ENCODE peak calls at places on chromosomes 11 and 22, in six cellular contexts. One of them, this sample, is unnamed.

GRCh38 chr22:21855715-21856114 is 11.7 kb downstream of the MAPK1 start:
- DNase-seq in Daoy: no peak
- DNase-seq in stimulated activated CD4-positive, alpha-beta T cell treated with anti-CD3 and anti-CD28 coated beads, Interleukin-1b, Interleukin-23, amount 100 ng/mL, for 24 hours: no peak
- DNase-seq in dermis blood vessel endothelial cell: no peak
- DNase-seq in ovary: no peak
- DNase-seq in stimulated activated CD8-positive, alpha-beta memory T cell treated with anti-CD3 and anti-CD28 coated beads, Interleukin-12 subunit alpha, Interleukin-12 subunit beta, amount 100 ng/mL, for 1 hour: no peak
- DNase-seq in this sample: no peak

GRCh38 chr11:12963789-12964536 is 45.2 kb upstream of the RASSF10 start:
- DNase-seq in Daoy: peak
- DNase-seq in stimulated activated CD4-positive, alpha-beta T cell treated with anti-CD3 and anti-CD28 coated beads, Interleukin-1b, Interleukin-23, amount 100 ng/mL, for 24 hours: peak
- DNase-seq in dermis blood vessel endothelial cell: peak
- DNase-seq in ovary: peak
- DNase-seq in stimulated activated CD8-positive, alpha-beta memory T cell treated with anti-CD3 and anti-CD28 coated beads, Interleukin-12 subunit alpha, Interleukin-12 subunit beta, amount 100 ng/mL, for 1 hour: peak
- DNase-seq in this sample: peak

GRCh38 chr11:29318134-29318845 is 698.5 kb downstream of the KCNA4 start:
- DNase-seq in Daoy: peak
- DNase-seq in stimulated activated CD4-positive, alpha-beta T cell treated with anti-CD3 and anti-CD28 coated beads, Interleukin-1b, Interleukin-23, amount 100 ng/mL, for 24 hours: no peak
- DNase-seq in dermis blood vessel endothelial cell: no peak
- DNase-seq in ovary: no peak
- DNase-seq in stimulated activated CD8-positive, alpha-beta memory T cell treated with anti-CD3 and anti-CD28 coated beads, Interleukin-12 subunit alpha, Interleukin-12 subunit beta, amount 100 ng/mL, for 1 hour: no peak
- DNase-seq in this sample: no peak

GRCh38 chr11:119673389-119674336 is 55.3 kb downstream of the NECTIN1 start:
- DNase-seq in Daoy: no peak
- DNase-seq in stimulated activated CD4-positive, alpha-beta T cell treated with anti-CD3 and anti-CD28 coated beads, Interleukin-1b, Interleukin-23, amount 100 ng/mL, for 24 hours: no peak
- DNase-seq in dermis blood vessel endothelial cell: no peak
- DNase-seq in ovary: no peak
- DNase-seq in stimulated activated CD8-positive, alpha-beta memory T cell treated with anti-CD3 and anti-CD28 coated beads, Interleukin-12 subunit alpha, Interleukin-12 subunit beta, amount 100 ng/mL, for 1 hour: no peak
- DNase-seq in this sample: peak

GRCh38 chr22:22546490-22546889 is 12.6 kb downstream of the PRAME start:
- DNase-seq in Daoy: no peak
- DNase-seq in stimulated activated CD4-positive, alpha-beta T cell treated with anti-CD3 and anti-CD28 coated beads, Interleukin-1b, Interleukin-23, amount 100 ng/mL, for 24 hours: no peak
- DNase-seq in dermis blood vessel endothelial cell: no peak
- DNase-seq in ovary: no peak
- DNase-seq in stimulated activated CD8-positive, alpha-beta memory T cell treated with anti-CD3 and anti-CD28 coated beads, Interleukin-12 subunit alpha, Interleukin-12 subunit beta, amount 100 ng/mL, for 1 hour: no peak
- DNase-seq in this sample: no peak

GRCh38 chr11:106178361-106178760 is 100.9 kb downstream of the AASDHPPT start:
- DNase-seq in Daoy: no peak
- DNase-seq in stimulated activated CD4-positive, alpha-beta T cell treated with anti-CD3 and anti-CD28 coated beads, Interleukin-1b, Interleukin-23, amount 100 ng/mL, for 24 hours: no peak
- DNase-seq in dermis blood vessel endothelial cell: no peak
- DNase-seq in ovary: no peak
- DNase-seq in stimulated activated CD8-positive, alpha-beta memory T cell treated with anti-CD3 and anti-CD28 coated beads, Interleukin-12 subunit alpha, Interleukin-12 subunit beta, amount 100 ng/mL, for 1 hour: no peak
- DNase-seq in this sample: no peak

GRCh38 chr11:64150481-64151239 is 15.3 kb downstream of the MACROD1 start:
- DNase-seq in Daoy: no peak
- DNase-seq in stimulated activated CD4-positive, alpha-beta T cell treated with anti-CD3 and anti-CD28 coated beads, Interleukin-1b, Interleukin-23, amount 100 ng/mL, for 24 hours: no peak
- DNase-seq in dermis blood vessel endothelial cell: no peak
- DNase-seq in ovary: no peak
- DNase-seq in stimulated activated CD8-positive, alpha-beta memory T cell treated with anti-CD3 and anti-CD28 coated beads, Interleukin-12 subunit alpha, Interleukin-12 subunit beta, amount 100 ng/mL, for 1 hour: no peak
- DNase-seq in this sample: no peak

GRCh38 chr11:61533401-61533800 is 24.9 kb downstream of the LRRC10B start:
- DNase-seq in Daoy: no peak
- DNase-seq in stimulated activated CD4-positive, alpha-beta T cell treated with anti-CD3 and anti-CD28 coated beads, Interleukin-1b, Interleukin-23, amount 100 ng/mL, for 24 hours: no peak
- DNase-seq in dermis blood vessel endothelial cell: no peak
- DNase-seq in ovary: no peak
- DNase-seq in stimulated activated CD8-positive, alpha-beta memory T cell treated with anti-CD3 and anti-CD28 coated beads, Interleukin-12 subunit alpha, Interleukin-12 subunit beta, amount 100 ng/mL, for 1 hour: no peak
- DNase-seq in this sample: no peak

GRCh38 chr11:31817621-31818493 is 6.7 kb upstream of the PAX6 start:
- DNase-seq in Daoy: peak
- DNase-seq in stimulated activated CD4-positive, alpha-beta T cell treated with anti-CD3 and anti-CD28 coated beads, Interleukin-1b, Interleukin-23, amount 100 ng/mL, for 24 hours: no peak
- DNase-seq in dermis blood vessel endothelial cell: no peak
- DNase-seq in ovary: no peak
- DNase-seq in stimulated activated CD8-positive, alpha-beta memory T cell treated with anti-CD3 and anti-CD28 coated beads, Interleukin-12 subunit alpha, Interleukin-12 subunit beta, amount 100 ng/mL, for 1 hour: no peak
- DNase-seq in this sample: no peak

GRCh38 chr11:131816046-131816445 is 445.6 kb downstream of the NTM start:
- DNase-seq in Daoy: no peak
- DNase-seq in stimulated activated CD4-positive, alpha-beta T cell treated with anti-CD3 and anti-CD28 coated beads, Interleukin-1b, Interleukin-23, amount 100 ng/mL, for 24 hours: no peak
- DNase-seq in dermis blood vessel endothelial cell: no peak
- DNase-seq in ovary: no peak
- DNase-seq in stimulated activated CD8-positive, alpha-beta memory T cell treated with anti-CD3 and anti-CD28 coated beads, Interleukin-12 subunit alpha, Interleukin-12 subunit beta, amount 100 ng/mL, for 1 hour: no peak
- DNase-seq in this sample: no peak

GRCh38 chr22:23542933-23543332 is 37.2 kb downstream of the IGLL1 start:
- DNase-seq in Daoy: peak
- DNase-seq in stimulated activated CD4-positive, alpha-beta T cell treated with anti-CD3 and anti-CD28 coated beads, Interleukin-1b, Interleukin-23, amount 100 ng/mL, for 24 hours: no peak
- DNase-seq in dermis blood vessel endothelial cell: peak
- DNase-seq in ovary: no peak
- DNase-seq in stimulated activated CD8-positive, alpha-beta memory T cell treated with anti-CD3 and anti-CD28 coated beads, Interleukin-12 subunit alpha, Interleukin-12 subunit beta, amount 100 ng/mL, for 1 hour: no peak
- DNase-seq in this sample: no peak

GRCh38 chr11:46248270-46249102 is 29.0 kb upstream of the CREB3L1 start:
- DNase-seq in Daoy: peak
- DNase-seq in stimulated activated CD4-positive, alpha-beta T cell treated with anti-CD3 and anti-CD28 coated beads, Interleukin-1b, Interleukin-23, amount 100 ng/mL, for 24 hours: no peak
- DNase-seq in dermis blood vessel endothelial cell: peak
- DNase-seq in ovary: no peak
- DNase-seq in stimulated activated CD8-positive, alpha-beta memory T cell treated with anti-CD3 and anti-CD28 coated beads, Interleukin-12 subunit alpha, Interleukin-12 subunit beta, amount 100 ng/mL, for 1 hour: no peak
- DNase-seq in this sample: no peak

GRCh38 chr22:25366408-25366807 is 147.0 kb downstream of the CRYBB2 start:
- DNase-seq in Daoy: no peak
- DNase-seq in stimulated activated CD4-positive, alpha-beta T cell treated with anti-CD3 and anti-CD28 coated beads, Interleukin-1b, Interleukin-23, amount 100 ng/mL, for 24 hours: no peak
- DNase-seq in dermis blood vessel endothelial cell: no peak
- DNase-seq in ovary: no peak
- DNase-seq in stimulated activated CD8-positive, alpha-beta memory T cell treated with anti-CD3 and anti-CD28 coated beads, Interleukin-12 subunit alpha, Interleukin-12 subunit beta, amount 100 ng/mL, for 1 hour: no peak
- DNase-seq in this sample: no peak